ENCODE peak calls at places on chromosomes 16 and 17, in six cellular contexts. O is RWPE1, R is fibroblast of lung, X is IMR-90, Z is omental fat pad, Y is endothelial cell. I is an unnamed sample.

GRCh38 chr17:73198930-73199260 is 6.0 kb downstream of the COG1 start:
- DNase-seq in O (no peak), R (no peak), X (no peak), Z (no peak), Y (no peak), I (no peak)

GRCh38 chr17:27810211-27810901 is 10.0 kb upstream of the NOS2 start:
- DNase-seq in O (no peak), R (no peak), X (no peak), Z (no peak), Y (no peak), I (no peak)

GRCh38 chr16:89202422-89203215 is 2.3 kb upstream of the SLC22A31 start:
- DNase-seq in O (no peak), R (no peak), X (no peak), Z (no peak), Y (no peak), I (no peak)

GRCh38 chr16:51896013-51896412 is 650.9 kb downstream of the TOX3 start:
- DNase-seq in O (no peak), R (no peak), X (no peak), Z (no peak), Y (no peak), I (no peak)

GRCh38 chr17:17111401-17112393 is 69.4 kb downstream of the MPRIP start:
- DNase-seq in O (no peak), R (no peak), X (no peak), Z (no peak), Y (no peak), I (no peak)

GRCh38 chr17:75440738-75441448 is 15.5 kb upstream of the TMEM94 start:
- DNase-seq in O (no peak), R (peak; percentile 50), X (no peak), Z (no peak), Y (no peak), I (no peak)

GRCh38 chr17:33375086-33375485 is 82.0 kb upstream of the ASIC2 start:
- DNase-seq in O (no peak), R (no peak), X (no peak), Z (no peak), Y (no peak), I (no peak)

GRCh38 chr17:82085931-82086764 is 11.9 kb downstream of the FASN start:
- DNase-seq in O (no peak), R (no peak), X (no peak), Z (no peak), Y (no peak), I (no peak)

GRCh38 chr17:52159159-52159809 is 770 bp upstream of the CA10 start:
- DNase-seq in O (no peak), R (no peak), X (no peak), Z (no peak), Y (no peak), I (no peak)

GRCh38 chr17:69669441-69670178 is 255.1 kb downstream of the MAP2K6 start:
- DNase-seq in O (no peak), R (peak; percentile 62), X (peak; percentile 65), Z (no peak), Y (no peak), I (no peak)

GRCh38 chr16:11133344-11133921 is 122.6 kb downstream of the SOCS1 start:
- DNase-seq in O (peak; percentile 92), R (peak; percentile 98), X (peak; percentile 96), Z (no peak), Y (no peak), I (no peak)

GRCh38 chr16:87169509-87169985 is 147.6 kb downstream of the C16orf95 start:
- DNase-seq in O (no peak), R (peak; percentile 20), X (peak; percentile 35), Z (no peak), Y (no peak), I (no peak)

GRCh38 chr16:79372504-79373184 is 227.9 kb downstream of the MAF start:
- DNase-seq in O (peak; percentile 84), R (peak; percentile 61), X (no peak), Z (no peak), Y (no peak), I (no peak)

GRCh38 chr17:65742433-65743312 is 181.2 kb upstream of the AXIN2 start:
- DNase-seq in O (peak; percentile 50), R (peak; percentile 94), X (peak; percentile 87), Z (no peak), Y (no peak), I (no peak)

GRCh38 chr17:68057531-68057952 is 22.0 kb downstream of the KPNA2 start:
- DNase-seq in O (no peak), R (no peak), X (peak; percentile 56), Z (no peak), Y (peak; percentile 29), I (no peak)
- TF ChIP-seq CTCF in O (peak; percentile 32), R (peak; percentile 50), X (peak; percentile 57), Z (no peak), Y (no peak), I (no peak)

DNA sequence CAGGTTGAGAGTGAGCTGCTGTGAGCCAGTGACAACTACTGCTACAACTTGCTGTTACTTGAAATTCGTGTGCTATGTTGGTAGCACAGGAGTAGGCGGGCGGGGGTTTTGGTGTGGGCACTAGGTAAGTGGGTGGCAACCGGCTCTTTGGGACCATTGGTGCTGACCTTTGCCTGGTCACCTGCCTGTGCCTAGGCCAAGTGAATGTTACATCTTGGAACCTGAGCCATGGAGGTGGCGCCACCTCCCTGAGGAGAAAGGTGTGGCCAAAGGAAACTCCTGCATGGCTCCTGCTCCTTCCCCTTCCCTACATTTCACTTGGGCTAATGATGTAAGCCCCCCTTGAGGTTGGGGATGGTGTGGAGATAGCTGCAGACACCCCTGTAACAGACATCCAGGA is 25.4 kb upstream of the ARHGAP23 start:
- DNase-seq in O (no peak), R (no peak), X (no peak), Z (no peak), Y (no peak), I (no peak)
- TF ChIP-seq CTCF in O (no peak), R (no peak), X (no peak), Z (no peak), Y (no peak), I (no peak)

DNA sequence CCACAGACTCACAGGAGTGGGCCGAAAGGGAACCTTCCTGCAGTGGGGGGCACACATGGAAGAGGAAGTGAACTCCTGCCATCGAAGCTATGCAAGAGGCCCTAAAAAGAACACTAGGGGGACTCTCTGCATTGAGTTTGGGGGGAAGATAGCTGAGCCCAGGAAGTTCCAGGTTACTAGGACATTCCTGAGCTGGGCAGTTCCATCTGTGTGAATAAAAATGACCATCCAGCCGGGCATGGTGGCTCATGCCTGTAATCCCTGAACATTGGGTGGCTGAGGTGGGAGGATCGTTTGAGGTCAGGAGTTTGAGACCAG is 211.8 kb downstream of the ZNF423 start:
- DNase-seq in O (no peak), R (no peak), X (no peak), Z (no peak), Y (no peak), I (no peak)
- TF ChIP-seq CTCF in O (no peak), R (peak; percentile 49), X (no peak), Z (no peak), Y (no peak), I (no peak)

GRCh38 chr17:28917465-28917864 is 14.6 kb upstream of the DHRS13 start:
- DNase-seq in O (no peak), R (no peak), X (no peak), Z (no peak), Y (no peak), I (no peak)

GRCh38 chr17:28917029-28917428 is 14.2 kb upstream of the DHRS13 start:
- DNase-seq in O (no peak), R (no peak), X (no peak), Z (no peak), Y (no peak), I (no peak)

GRCh38 chr17:28918295-28918694 is 15.4 kb upstream of the DHRS13 start:
- DNase-seq in O (no peak), R (no peak), X (no peak), Z (no peak), Y (no peak), I (no peak)

GRCh38 chr17:28912938-28913333 is 10.1 kb upstream of the DHRS13 start:
- DNase-seq in O (no peak), R (no peak), X (no peak), Z (no peak), Y (no peak), I (no peak)

GRCh38 chr17:28916302-28916934 is 13.5 kb upstream of the DHRS13 start:
- DNase-seq in O (no peak), R (peak; percentile 25), X (peak; percentile 43), Z (no peak), Y (peak; percentile 31), I (no peak)
- TF ChIP-seq CTCF in O (peak; percentile 81), R (peak; percentile 65), X (peak; percentile 50), Z (peak; percentile 30), Y (peak; percentile 80), I (peak; percentile 52)

GRCh38 chr17:68431661-68432071 is 25.6 kb downstream of the WIPI1 start:
- DNase-seq in O (peak; percentile 4), R (peak; percentile 6), X (peak; percentile 23), Z (no peak), Y (peak; percentile 22), I (no peak)
- TF ChIP-seq CTCF in O (no peak), R (peak; percentile 32), X (peak; percentile 28), Z (no peak), Y (no peak), I (no peak)